ENCODE peak calls at places on chromosomes 5 and 9, in eight cellular contexts. K is psoas muscle, U is astrocyte of the spinal cord, L is A549, Y is adrenal gland, Z is GM23248, F is colonic mucosa, T is IMR-90. C is an unnamed sample.

GRCh38 chr5:17723876-17724275 is 89.6 kb downstream of the TAF11L14 start:
- DNase-seq in K (no peak), U (no peak), L (no peak), Y (no peak), Z (no peak), F (no peak), T (no peak), C (no peak)

GRCh38 chr5:170216262-170216864 is 16.4 kb upstream of the C5orf58 start:
- DNase-seq in K (no peak), U (peak), L (peak), Y (peak), Z (peak), F (no peak), T (peak), C (no peak)

GRCh38 chr9:134551657-134552348 is 89.8 kb upstream of the COL5A1 start:
- DNase-seq in K (peak), U (peak), L (peak), Y (no peak), Z (peak), F (no peak), T (peak), C (no peak)

GRCh38 chr9:120978987-120979386 is 52.4 kb upstream of the TRAF1 start:
- DNase-seq in K (no peak), U (no peak), L (no peak), Y (no peak), Z (no peak), F (no peak), T (no peak), C (no peak)

GRCh38 chr5:27007121-27007520 is 31.3 kb downstream of the CDH9 start:
- DNase-seq in K (no peak), U (no peak), L (no peak), Y (no peak), Z (no peak), F (no peak), T (no peak), C (no peak)

GRCh38 chr5:40071870-40072269 is 607.8 kb upstream of the PTGER4 start:
- DNase-seq in K (no peak), U (peak), L (peak), Y (no peak), Z (peak), F (no peak), T (peak), C (no peak)

GRCh38 chr5:179217356-179217755 is 127.9 kb downstream of the ADAMTS2 start:
- DNase-seq in K (no peak), U (no peak), L (no peak), Y (no peak), Z (peak), F (no peak), T (peak), C (no peak)

GRCh38 chr5:178486305-178486704 is 103.9 kb downstream of the COL23A1 start:
- DNase-seq in K (no peak), U (no peak), L (no peak), Y (no peak), Z (no peak), F (no peak), T (no peak), C (no peak)

GRCh38 chr9:21781656-21782055 is 20.8 kb upstream of the MTAP start:
- DNase-seq in K (no peak), U (no peak), L (no peak), Y (no peak), Z (no peak), F (no peak), T (no peak), C (no peak)

GRCh38 chr5:175444060-175444904 is at the start of gene DRD1:
- DNase-seq in K (peak), U (peak), L (peak), Y (peak), Z (peak), F (peak), T (peak), C (no peak)

GRCh38 chr5:72138943-72139467 is 31.7 kb downstream of the MAP1B start:
- DNase-seq in K (no peak), U (peak), L (no peak), Y (peak), Z (peak), F (no peak), T (peak), C (no peak)

GRCh38 chr9:82499337-82499736 is 510.8 kb downstream of the SPATA31D1 start:
- DNase-seq in K (no peak), U (no peak), L (no peak), Y (no peak), Z (no peak), F (no peak), T (no peak), C (no peak)

GRCh38 chr5:19923742-19924141 is 64.3 kb downstream of the CDH18 start:
- DNase-seq in K (no peak), U (no peak), L (no peak), Y (no peak), Z (no peak), F (no peak), T (peak), C (no peak)

GRCh38 chr5:140252470-140253126 is 50.3 kb downstream of the PFDN1 start:
- DNase-seq in K (no peak), U (no peak), L (no peak), Y (no peak), Z (no peak), F (no peak), T (no peak), C (no peak)

GRCh38 chr5:170504598-170505266 is 912 bp downstream of the KCNIP1 start:
- DNase-seq in K (no peak), U (no peak), L (no peak), Y (no peak), Z (no peak), F (no peak), T (no peak), C (no peak)

GRCh38 chr9:27558307-27558706 is 15.0 kb downstream of the C9orf72 start:
- DNase-seq in K (no peak), U (no peak), L (no peak), Y (no peak), Z (no peak), F (no peak), T (no peak), C (no peak)

GRCh38 chr5:141245250-141245717 is at the start of gene PCDHB15:
- DNase-seq in K (no peak), U (no peak), L (peak), Y (no peak), Z (peak), F (no peak), T (no peak), C (no peak)

GRCh38 chr9:88380118-88380517 is 8.1 kb upstream of the SPIN1 start:
- DNase-seq in K (no peak), U (no peak), L (no peak), Y (no peak), Z (no peak), F (no peak), T (no peak), C (no peak)

GRCh38 chr5:125198270-125198974 is 452.0 kb upstream of the ZNF608 start:
- DNase-seq in K (peak), U (peak), L (no peak), Y (peak), Z (peak), F (peak), T (peak), C (no peak)

GRCh38 chr5:176540476-176540899 is 3.3 kb upstream of the RNF44 start:
- DNase-seq in K (peak), U (no peak), L (no peak), Y (no peak), Z (no peak), F (no peak), T (no peak), C (no peak)

GRCh38 chr5:64457846-64458245 is 48.0 kb upstream of the RGS7BP start:
- DNase-seq in K (no peak), U (no peak), L (no peak), Y (no peak), Z (no peak), F (no peak), T (no peak), C (no peak)

GRCh38 chr5:66118294-66118693 is 25.8 kb upstream of the SREK1 start:
- DNase-seq in K (no peak), U (no peak), L (no peak), Y (no peak), Z (no peak), F (no peak), T (no peak), C (no peak)

GRCh38 chr9:121688681-121689080 is 37.2 kb downstream of the DAB2IP start:
- DNase-seq in K (peak), U (no peak), L (no peak), Y (no peak), Z (no peak), F (no peak), T (no peak), C (no peak)

GRCh38 chr5:167485395-167485794 is 806.0 kb upstream of the WWC1 start:
- DNase-seq in K (no peak), U (peak), L (no peak), Y (no peak), Z (no peak), F (no peak), T (no peak), C (no peak)

GRCh38 chr5:52859619-52860018 is 71.9 kb downstream of the ITGA1 start:
- DNase-seq in K (no peak), U (peak), L (no peak), Y (no peak), Z (peak), F (no peak), T (peak), C (no peak)

GRCh38 chr5:38753776-38754175 is 92.0 kb upstream of the OSMR start:
- DNase-seq in K (no peak), U (peak), L (no peak), Y (no peak), Z (no peak), F (no peak), T (no peak), C (no peak)

GRCh38 chr5:95883185-95884020 is 60.9 kb upstream of the GLRX start:
- DNase-seq in K (no peak), U (no peak), L (no peak), Y (no peak), Z (no peak), F (no peak), T (no peak), C (no peak)

GRCh38 chr5:128227984-128228383 is 144.4 kb downstream of the SLC12A2 start:
- DNase-seq in K (no peak), U (peak), L (peak), Y (no peak), Z (peak), F (no peak), T (peak), C (no peak)

GRCh38 chr5:143405063-143405746 is 1.7 kb upstream of the NR3C1 start:
- DNase-seq in K (peak), U (peak), L (peak), Y (peak), Z (peak), F (peak), T (peak), C (peak)

GRCh38 chr5:22319798-22320197 is 533.3 kb downstream of the CDH12 start:
- DNase-seq in K (no peak), U (no peak), L (no peak), Y (no peak), Z (no peak), F (no peak), T (no peak), C (no peak)

GRCh38 chr5:105680858-105681257 is 1989.9 kb downstream of the EFNA5 start:
- DNase-seq in K (no peak), U (no peak), L (no peak), Y (no peak), Z (no peak), F (no peak), T (no peak), C (no peak)

GRCh38 chr5:67156976-67157583 is 39.5 kb downstream of the CD180 start:
- DNase-seq in K (no peak), U (peak), L (peak), Y (no peak), Z (peak), F (no peak), T (peak), C (no peak)

GRCh38 chr5:60893521-60893920 is 49.5 kb upstream of the ELOVL7 start:
- DNase-seq in K (no peak), U (no peak), L (no peak), Y (no peak), Z (no peak), F (no peak), T (no peak), C (no peak)
- H3K4me3 ChIP-seq in K (no peak), U (no peak), L (no peak), Y (no peak), Z (no peak), F (no peak), T (no peak), C (no peak)

GRCh38 chr9:4106081-4106491 is 193.8 kb downstream of the GLIS3 start:
- DNase-seq in K (no peak), U (no peak), L (no peak), Y (no peak), Z (no peak), F (peak), T (no peak), C (no peak)

GRCh38 chr9:4108708-4109444 is 191.0 kb downstream of the GLIS3 start:
- DNase-seq in K (no peak), U (no peak), L (no peak), Y (peak), Z (no peak), F (no peak), T (no peak), C (no peak)

GRCh38 chr9:4105183-4105582 is 194.7 kb downstream of the GLIS3 start:
- DNase-seq in K (no peak), U (no peak), L (no peak), Y (no peak), Z (no peak), F (no peak), T (no peak), C (no peak)

GRCh38 chr9:4110562-4110961 is 189.3 kb downstream of the GLIS3 start:
- DNase-seq in K (no peak), U (no peak), L (no peak), Y (no peak), Z (no peak), F (no peak), T (no peak), C (no peak)

DNA sequence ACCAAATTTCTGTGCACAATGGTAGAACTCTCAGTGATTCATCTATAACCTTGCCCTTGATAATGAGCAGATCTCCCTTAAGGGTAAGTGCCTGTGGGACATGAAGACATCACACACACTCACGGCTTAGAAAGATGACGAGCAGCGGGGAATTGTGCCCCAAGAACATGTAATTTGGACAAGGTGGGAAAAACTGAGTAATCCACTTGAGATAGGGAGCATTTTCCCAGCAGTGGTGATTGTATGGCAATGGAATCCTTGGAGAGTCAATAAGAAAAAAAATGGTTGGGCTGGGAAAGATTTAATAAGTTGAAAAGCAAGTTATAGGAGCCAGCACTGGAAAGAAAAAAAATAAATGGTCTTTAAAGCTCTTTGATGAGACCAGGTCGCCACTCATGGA is 193.1 kb downstream of the GLIS3 start:
- DNase-seq in K (no peak), U (peak), L (no peak), Y (no peak), Z (peak), F (no peak), T (peak), C (no peak)
- H3K4me3 ChIP-seq in K (no peak), U (no peak), L (no peak), Y (no peak), Z (no peak), F (no peak), T (no peak), C (no peak)

DNA sequence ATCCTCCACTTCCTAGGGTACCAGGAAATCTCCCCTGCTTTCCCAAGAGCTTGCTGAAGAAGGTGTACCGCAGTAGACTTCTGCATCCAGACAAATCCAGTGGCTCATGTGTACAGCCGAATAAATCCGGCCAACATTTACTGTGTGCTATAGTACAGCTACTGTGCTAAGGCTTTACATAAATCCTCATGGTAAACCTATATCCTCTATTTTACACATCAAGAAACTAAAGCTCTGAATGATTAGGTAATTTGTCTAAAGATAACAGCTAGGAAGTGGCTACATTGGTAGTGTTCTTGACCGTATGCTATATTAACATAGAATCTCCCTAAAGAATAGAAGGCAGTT is 511 bp upstream of the WDR41 start:
- DNase-seq in K (no peak), U (no peak), L (no peak), Y (no peak), Z (no peak), F (no peak), T (no peak), C (no peak)
- H3K4me3 ChIP-seq in K (peak), U (peak), L (peak), Y (no peak), Z (peak), F (peak), T (peak), C (peak)

GRCh38 chr5:126846344-126846743 is 69.4 kb downstream of the LMNB1 start:
- DNase-seq in K (no peak), U (peak), L (no peak), Y (no peak), Z (peak), F (no peak), T (peak), C (no peak)

GRCh38 chr5:126846756-126847155 is 69.8 kb downstream of the LMNB1 start:
- DNase-seq in K (no peak), U (no peak), L (no peak), Y (no peak), Z (no peak), F (no peak), T (no peak), C (no peak)

GRCh38 chr5:126848253-126848652 is 71.3 kb downstream of the LMNB1 start:
- DNase-seq in K (no peak), U (no peak), L (no peak), Y (no peak), Z (no peak), F (no peak), T (no peak), C (no peak)

GRCh38 chr5:126849101-126849678 is 72.3 kb downstream of the LMNB1 start:
- DNase-seq in K (no peak), U (no peak), L (no peak), Y (peak), Z (peak), F (no peak), T (peak), C (no peak)

DNA sequence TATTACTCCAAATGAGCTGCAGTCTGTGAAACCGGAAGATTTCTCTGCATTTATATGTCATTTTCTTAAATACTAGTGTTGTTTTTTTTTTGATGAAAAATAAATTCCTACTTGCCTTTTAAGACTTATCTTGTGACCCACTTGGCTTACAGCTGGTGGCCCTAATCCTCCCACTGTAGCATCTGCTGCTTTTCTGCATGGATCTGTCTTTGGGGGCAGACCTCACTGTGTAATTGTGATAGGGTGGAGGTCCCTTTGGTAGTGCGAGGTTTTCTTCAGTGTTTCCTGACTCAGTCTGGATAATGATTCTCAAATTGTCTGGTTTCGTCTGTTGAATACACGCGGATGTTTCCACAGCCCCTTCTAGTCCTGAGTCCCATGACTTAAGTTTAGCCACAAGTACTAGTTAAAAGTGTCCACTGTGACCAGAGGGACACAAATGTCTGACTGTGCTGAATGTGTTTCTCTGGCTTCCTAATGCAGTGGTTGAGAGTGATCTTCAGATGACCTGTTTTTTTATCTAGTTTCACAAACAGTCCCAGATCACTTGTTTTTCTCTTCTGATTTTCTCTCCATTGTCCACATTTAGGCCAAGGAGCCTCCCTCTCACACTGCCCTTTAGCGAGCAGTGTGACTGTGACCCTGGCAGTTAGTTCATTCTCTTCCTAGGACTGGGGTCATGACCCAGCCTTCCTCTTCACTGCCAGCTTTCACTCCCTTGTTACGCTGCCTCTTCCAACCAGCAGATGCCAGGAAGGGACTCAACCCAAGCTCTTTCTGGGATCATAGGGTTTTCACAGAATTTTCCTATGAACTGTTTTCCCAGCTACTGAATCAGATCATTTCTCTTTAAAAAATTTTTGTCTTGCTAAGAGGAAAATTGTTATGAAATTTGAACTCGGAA is 70.6 kb downstream of the LMNB1 start:
- DNase-seq in K (no peak), U (no peak), L (no peak), Y (no peak), Z (no peak), F (no peak), T (no peak), C (no peak)
- H3K4me3 ChIP-seq in K (no peak), U (no peak), L (no peak), Y (no peak), Z (no peak), F (no peak), T (no peak), C (peak)

GRCh38 chr5:9094582-9094981 is 451.3 kb downstream of the SEMA5A start:
- DNase-seq in K (no peak), U (no peak), L (no peak), Y (no peak), Z (peak), F (no peak), T (peak), C (no peak)

GRCh38 chr5:9090381-9091026 is 455.4 kb downstream of the SEMA5A start:
- DNase-seq in K (no peak), U (no peak), L (no peak), Y (no peak), Z (no peak), F (no peak), T (no peak), C (no peak)

DNA sequence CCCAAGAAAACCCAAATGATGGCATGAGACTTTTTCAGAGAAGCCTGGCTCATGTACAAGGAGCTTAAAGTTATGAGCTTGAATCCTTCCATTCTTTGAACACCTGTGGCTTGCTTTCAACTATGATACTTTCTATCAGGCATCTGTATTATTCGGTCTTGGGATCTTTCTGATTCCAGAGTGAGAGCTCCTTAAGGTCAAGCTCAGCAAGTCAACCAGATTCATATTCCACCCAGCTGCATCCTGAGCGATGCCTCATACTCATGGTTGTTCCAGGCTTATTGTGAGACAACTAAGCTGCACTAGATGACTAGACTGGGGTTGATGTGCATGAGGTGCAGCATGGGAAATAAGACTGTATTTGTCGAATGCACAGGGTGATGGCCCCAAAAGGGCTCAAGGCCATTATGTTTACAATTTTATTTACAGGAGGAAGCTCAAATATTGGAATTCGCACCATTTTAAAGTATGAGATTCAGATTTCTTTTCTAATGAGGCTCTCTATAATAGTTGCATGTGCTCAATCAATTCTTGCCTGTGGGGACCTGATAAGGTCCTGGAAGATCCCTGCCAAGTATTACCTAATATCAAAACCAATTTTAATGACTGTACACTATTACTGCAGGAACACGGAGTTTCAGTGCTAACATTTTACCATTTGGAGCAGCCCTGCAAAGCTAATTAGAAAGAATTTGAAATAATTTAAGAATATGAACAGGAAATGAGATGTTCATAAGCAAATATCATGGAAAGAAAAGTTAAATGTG is 453.8 kb downstream of the SEMA5A start:
- DNase-seq in K (no peak), U (no peak), L (no peak), Y (no peak), Z (no peak), F (no peak), T (peak), C (no peak)
- H3K4me3 ChIP-seq in K (no peak), U (no peak), L (no peak), Y (no peak), Z (no peak), F (no peak), T (no peak), C (no peak)